ENCODE peak calls at places on chromosomes 12 and 14, in eight cellular contexts. S, Y, G, K, B, N, E and W are unnamed samples.

GRCh38 chr12:123939716-123940626 is 32.7 kb downstream of the CCDC92 start:
- DNase-seq in N (no peak), E (no peak), B (no peak), G (no peak), K (no peak), Y (no peak), S (no peak), W (no peak)

GRCh38 chr12:12384601-12385321 is 27.9 kb downstream of the BORCS5 start:
- DNase-seq in K (no peak), G (no peak), S (no peak), E (no peak), Y (no peak), N (no peak), B (no peak), W (no peak)

GRCh38 chr12:104825408-104825807 is 132.7 kb downstream of the SLC41A2 start:
- DNase-seq in B (no peak), K (no peak), G (no peak), N (no peak), Y (no peak), S (peak; percentile 17), E (no peak), W (peak; percentile 49)

GRCh38 chr12:99390707-99391106 is 256.8 kb upstream of the GARIN6 start:
- DNase-seq in Y (no peak), S (peak; percentile 9), G (no peak), B (no peak), E (peak; percentile 30), N (no peak), K (no peak), W (peak; percentile 98)

GRCh38 chr12:33828326-33828725 is 194.0 kb upstream of the ALG10 start:
- DNase-seq in G (no peak), Y (no peak), N (no peak), K (no peak), E (no peak), S (no peak), B (no peak), W (no peak)

GRCh38 chr12:55912908-55913307 is 14.8 kb downstream of the PYM1 start:
- DNase-seq in N (no peak), K (no peak), G (no peak), S (no peak), Y (no peak), E (no peak), B (no peak), W (no peak)

GRCh38 chr14:68473794-68474193 is 319.1 kb downstream of the ZFP36L1 start:
- DNase-seq in Y (no peak), K (no peak), E (no peak), N (no peak), B (no peak), S (no peak), G (no peak), W (no peak)

GRCh38 chr12:118307069-118307954 is 65.4 kb downstream of the TAOK3 start:
- DNase-seq in N (peak; percentile 93), Y (no peak), S (no peak), E (no peak), K (peak; percentile 80), G (no peak), B (peak; percentile 61), W (no peak)

GRCh38 chr14:74401504-74402241 is 24.3 kb downstream of the SYNDIG1L start:
- DNase-seq in G (no peak), E (no peak), B (no peak), K (no peak), S (peak; percentile 39), N (no peak), Y (peak; percentile 89), W (no peak)